ENCODE peak calls at places on chromosomes 2 and 18, in six cellular contexts. One of them, this sample, is unnamed.

GRCh38 chr2:27057184-27057583 is 5.7 kb downstream of the AGBL5 start:
- DNase-seq in H1: no peak
- DNase-seq in IMR-90: no peak
- DNase-seq in neuronal stem cell: no peak
- DNase-seq in H9: no peak
- DNase-seq in trophoblast cell: no peak
- DNase-seq in this sample: no peak

GRCh38 chr18:36655894-36656293 is 172.9 kb downstream of the TPGS2 start:
- DNase-seq in H1: no peak
- DNase-seq in H9: no peak
- DNase-seq in IMR-90: no peak
- DNase-seq in trophoblast cell: no peak
- DNase-seq in neuronal stem cell: no peak
- DNase-seq in this sample: no peak

GRCh38 chr2:157830696-157831570 is 45.2 kb downstream of the ACVR1 start:
- DNase-seq in trophoblast cell: peak; percentile 81
- DNase-seq in H9: no peak
- DNase-seq in IMR-90: peak; percentile 97
- DNase-seq in neuronal stem cell: no peak
- DNase-seq in H1: no peak
- DNase-seq in this sample: peak; percentile 94

GRCh38 chr2:134289225-134289624 is 35.4 kb downstream of the MGAT5 start:
- DNase-seq in IMR-90: no peak
- DNase-seq in H1: no peak
- DNase-seq in trophoblast cell: no peak
- DNase-seq in neuronal stem cell: no peak
- DNase-seq in H9: no peak
- DNase-seq in this sample: no peak

GRCh38 chr2:157160131-157160530 is 97.4 kb upstream of the GALNT5 start:
- DNase-seq in neuronal stem cell: no peak
- DNase-seq in H9: no peak
- DNase-seq in IMR-90: no peak
- DNase-seq in trophoblast cell: no peak
- DNase-seq in H1: no peak
- DNase-seq in this sample: no peak

GRCh38 chr2:176911-177310 is 86.9 kb downstream of the SH3YL1 start:
- DNase-seq in neuronal stem cell: no peak
- DNase-seq in IMR-90: no peak
- DNase-seq in H9: no peak
- DNase-seq in H1: no peak
- DNase-seq in trophoblast cell: peak; percentile 64
- DNase-seq in this sample: peak; percentile 3

GRCh38 chr2:148903946-148904345 is 28.9 kb downstream of the KIF5C start:
- DNase-seq in IMR-90: no peak
- DNase-seq in trophoblast cell: no peak
- DNase-seq in H9: no peak
- DNase-seq in neuronal stem cell: no peak
- DNase-seq in H1: no peak
- DNase-seq in this sample: no peak

GRCh38 chr18:44098551-44099098 is 582.1 kb upstream of the SETBP1 start:
- DNase-seq in IMR-90: peak; percentile 17
- DNase-seq in neuronal stem cell: no peak
- DNase-seq in H1: peak; percentile 58
- DNase-seq in trophoblast cell: peak; percentile 53
- DNase-seq in H9: peak; percentile 69
- DNase-seq in this sample: peak; percentile 17

GRCh38 chr2:16169381-16169960 is 229.1 kb downstream of the MYCN start:
- DNase-seq in IMR-90: no peak
- DNase-seq in H9: no peak
- DNase-seq in trophoblast cell: no peak
- DNase-seq in neuronal stem cell: no peak
- DNase-seq in H1: peak; percentile 17
- DNase-seq in this sample: no peak

GRCh38 chr2:235084424-235084823 is 132.6 kb downstream of the SH3BP4 start:
- DNase-seq in trophoblast cell: no peak
- DNase-seq in H9: no peak
- DNase-seq in neuronal stem cell: no peak
- DNase-seq in IMR-90: no peak
- DNase-seq in H1: no peak
- DNase-seq in this sample: no peak

GRCh38 chr18:75504469-75504868 is 77.0 kb upstream of the SMIM21 start:
- DNase-seq in H9: no peak
- DNase-seq in trophoblast cell: no peak
- DNase-seq in H1: no peak
- DNase-seq in neuronal stem cell: no peak
- DNase-seq in IMR-90: no peak
- DNase-seq in this sample: no peak

GRCh38 chr2:17228461-17228860 is 289.8 kb downstream of the RAD51AP2 start:
- DNase-seq in trophoblast cell: peak; percentile 89
- DNase-seq in H1: no peak
- DNase-seq in neuronal stem cell: no peak
- DNase-seq in IMR-90: no peak
- DNase-seq in H9: no peak
- DNase-seq in this sample: no peak

DNA sequence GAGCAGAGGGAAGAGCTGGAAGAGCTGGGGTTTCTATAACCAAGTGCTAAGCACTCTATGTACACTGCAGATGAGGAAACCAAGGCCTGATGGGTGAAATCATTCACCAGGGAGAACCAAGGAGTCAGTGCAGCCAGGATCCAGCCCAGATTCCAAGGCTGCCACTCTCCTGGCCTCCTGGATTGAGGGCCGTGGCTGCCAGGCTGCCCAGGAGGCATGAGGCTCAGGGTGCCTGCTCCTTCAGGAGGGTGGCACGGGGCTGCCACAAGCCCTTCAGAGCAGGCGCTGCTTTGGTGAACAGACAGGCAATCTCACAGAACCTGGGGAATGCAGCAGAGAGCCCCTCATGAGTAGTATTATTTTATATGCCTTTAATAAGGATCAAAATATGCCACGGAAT is 293.7 kb upstream of the HDAC4 start:
- DNase-seq in H1: no peak
- DNase-seq in trophoblast cell: no peak
- DNase-seq in neuronal stem cell: no peak
- DNase-seq in IMR-90: no peak
- DNase-seq in H9: no peak
- DNase-seq in this sample: no peak
- H3K14ac ChIP-seq in H1: no peak overlapping the region
- H3K14ac ChIP-seq in trophoblast cell: no peak overlapping the region
- H3K14ac ChIP-seq in neuronal stem cell: no peak overlapping the region
- H3K14ac ChIP-seq in IMR-90: no peak overlapping the region
- H3K14ac ChIP-seq in H9: no peak overlapping the region
- H3K14ac ChIP-seq in this sample: no peak overlapping the region

DNA sequence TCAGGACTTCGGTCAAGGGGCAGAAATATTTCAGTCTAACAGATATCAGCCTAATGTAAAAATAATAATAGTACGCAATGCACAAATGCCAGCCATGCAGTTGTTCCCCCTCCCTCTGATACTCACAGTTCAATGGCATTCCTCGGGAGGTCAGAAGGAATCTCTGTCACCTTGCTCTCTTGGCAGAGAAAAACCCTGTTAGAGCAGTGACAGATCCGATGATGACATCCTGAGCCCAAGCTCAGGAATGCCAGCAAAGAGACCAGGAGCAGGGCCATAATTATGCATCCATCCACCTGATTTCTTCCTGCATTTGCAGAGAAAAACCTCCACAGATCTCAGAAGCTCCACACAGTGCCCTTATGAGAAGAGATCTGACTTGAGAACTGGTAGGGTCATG is at the start of gene FSHR:
- DNase-seq in trophoblast cell: no peak
- DNase-seq in neuronal stem cell: no peak
- DNase-seq in IMR-90: no peak
- DNase-seq in H9: peak; percentile 30
- DNase-seq in H1: no peak
- DNase-seq in this sample: no peak
- H2BK5ac ChIP-seq in trophoblast cell: no peak within 1 kb of the TSS
- H2BK5ac ChIP-seq in neuronal stem cell: no peak within 1 kb of the TSS
- H2BK5ac ChIP-seq in IMR-90: no peak within 1 kb of the TSS
- H2BK5ac ChIP-seq in H9: no peak within 1 kb of the TSS
- H2BK5ac ChIP-seq in H1: peak within 1 kb of the TSS; percentile 2
- H2BK5ac ChIP-seq in this sample: no peak within 1 kb of the TSS

DNA sequence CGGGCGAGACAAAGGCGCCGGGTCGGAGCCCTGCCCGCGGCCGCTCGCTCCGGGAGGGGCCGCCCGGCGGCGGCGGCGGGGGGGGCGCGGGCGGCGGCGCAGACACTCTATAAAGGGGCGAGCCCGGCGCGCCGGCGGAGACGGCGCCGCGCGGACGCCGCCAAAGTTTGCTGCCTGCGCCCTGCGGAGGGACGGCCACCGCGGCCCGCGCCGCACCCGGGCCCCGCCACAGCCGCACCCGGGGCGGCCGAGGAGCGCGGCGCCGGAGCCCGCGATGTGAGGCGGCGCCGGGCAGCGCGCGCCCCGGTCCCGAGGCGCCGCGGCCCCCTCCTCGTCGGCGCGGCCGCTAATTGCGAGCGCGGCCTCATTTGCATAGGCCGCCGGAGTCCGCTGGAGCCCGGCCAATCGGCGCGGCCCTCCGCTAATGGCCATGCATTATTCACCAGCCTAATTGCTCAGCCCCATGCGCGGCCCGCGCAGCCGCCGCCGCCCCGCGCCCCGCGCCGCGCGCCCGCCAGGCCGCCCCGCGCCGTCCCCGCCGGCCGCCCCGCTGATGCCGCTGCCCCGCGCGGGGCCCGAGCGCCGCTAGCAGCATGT is at the start of gene SALL3:
- DNase-seq in neuronal stem cell: no peak
- DNase-seq in IMR-90: no peak
- DNase-seq in H9: peak; percentile 76
- DNase-seq in H1: no peak
- DNase-seq in trophoblast cell: no peak
- DNase-seq in this sample: no peak
- H2BK120ac ChIP-seq in neuronal stem cell: no peak within 1 kb of the TSS
- H2BK120ac ChIP-seq in IMR-90: no peak within 1 kb of the TSS
- H2BK120ac ChIP-seq in H9: no peak within 1 kb of the TSS
- H2BK120ac ChIP-seq in H1: no peak within 1 kb of the TSS
- H2BK120ac ChIP-seq in trophoblast cell: no peak within 1 kb of the TSS
- H2BK120ac ChIP-seq in this sample: no peak within 1 kb of the TSS

GRCh38 chr18:35355140-35355618 is 11.0 kb upstream of the ZNF24 start:
- DNase-seq in H1: peak; percentile 62
- DNase-seq in H9: peak; percentile 87
- DNase-seq in IMR-90: peak; percentile 83
- DNase-seq in trophoblast cell: peak; percentile 79
- DNase-seq in neuronal stem cell: peak; percentile 58
- DNase-seq in this sample: peak; percentile 81

GRCh38 chr18:35347991-35348390 is 3.8 kb upstream of the ZNF24 start:
- DNase-seq in IMR-90: no peak
- DNase-seq in neuronal stem cell: no peak
- DNase-seq in H1: no peak
- DNase-seq in H9: no peak
- DNase-seq in trophoblast cell: no peak
- DNase-seq in this sample: no peak

GRCh38 chr18:35352778-35353177 is 8.6 kb upstream of the ZNF24 start:
- DNase-seq in H9: no peak
- DNase-seq in trophoblast cell: no peak
- DNase-seq in IMR-90: no peak
- DNase-seq in neuronal stem cell: no peak
- DNase-seq in H1: no peak
- DNase-seq in this sample: no peak

GRCh38 chr18:35352283-35352682 is 8.1 kb upstream of the ZNF24 start:
- DNase-seq in trophoblast cell: no peak
- DNase-seq in neuronal stem cell: no peak
- DNase-seq in IMR-90: no peak
- DNase-seq in H1: no peak
- DNase-seq in H9: no peak
- DNase-seq in this sample: no peak
- H3K14ac ChIP-seq in trophoblast cell: no peak overlapping the region
- H3K14ac ChIP-seq in neuronal stem cell: no peak overlapping the region
- H3K14ac ChIP-seq in IMR-90: no peak overlapping the region
- H3K14ac ChIP-seq in H1: no peak overlapping the region
- H3K14ac ChIP-seq in H9: no peak overlapping the region
- H3K14ac ChIP-seq in this sample: no peak overlapping the region

DNA sequence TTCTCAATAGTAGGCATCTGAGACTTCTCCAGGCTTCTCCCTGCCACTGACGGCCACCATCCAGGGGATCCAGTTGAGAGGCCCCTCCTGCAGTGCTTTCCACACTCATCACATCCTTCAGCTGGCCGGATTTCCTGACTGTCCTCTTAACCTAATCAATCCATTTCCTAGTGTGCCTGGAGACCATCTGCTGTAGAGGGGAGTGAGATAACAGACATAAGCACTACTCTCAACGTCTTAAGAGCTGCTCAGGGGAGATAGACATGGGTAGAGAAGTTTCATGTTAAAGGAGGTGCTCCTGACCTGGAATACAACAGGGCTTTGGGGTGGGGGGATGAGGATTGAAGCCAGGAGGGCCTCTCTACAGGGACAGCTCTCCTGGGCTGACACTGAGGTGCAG is 14.2 kb downstream of the SPR start:
- DNase-seq in H1: no peak
- DNase-seq in neuronal stem cell: no peak
- DNase-seq in H9: no peak
- DNase-seq in trophoblast cell: no peak
- DNase-seq in IMR-90: no peak
- DNase-seq in this sample: no peak
- H2BK5ac ChIP-seq in H1: no peak overlapping the region
- H2BK5ac ChIP-seq in neuronal stem cell: no peak overlapping the region
- H2BK5ac ChIP-seq in H9: no peak overlapping the region
- H2BK5ac ChIP-seq in trophoblast cell: no peak overlapping the region
- H2BK5ac ChIP-seq in IMR-90: no peak overlapping the region
- H2BK5ac ChIP-seq in this sample: no peak overlapping the region

DNA sequence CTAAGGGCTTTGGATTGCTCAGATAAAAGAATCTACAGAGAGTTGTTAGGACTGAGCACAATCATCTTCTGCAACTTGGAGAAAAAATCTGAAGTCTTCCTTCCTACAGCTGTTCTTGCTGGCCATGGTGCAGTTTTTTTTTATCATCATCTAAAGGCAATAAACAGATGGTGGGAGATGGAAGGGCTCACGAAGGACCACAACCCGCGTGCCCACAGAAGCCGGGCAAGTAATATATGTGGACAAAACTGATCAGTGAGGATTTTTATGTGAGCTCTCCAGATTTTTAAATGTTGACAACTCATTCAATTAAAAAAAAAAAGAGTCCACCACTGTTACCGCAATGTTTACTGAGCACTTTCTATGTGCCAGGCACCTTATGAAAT is 55.9 kb upstream of the CREB1 start:
- DNase-seq in H1: no peak
- DNase-seq in trophoblast cell: no peak
- DNase-seq in H9: no peak
- DNase-seq in neuronal stem cell: no peak
- DNase-seq in IMR-90: no peak
- DNase-seq in this sample: no peak
- H2BK120ac ChIP-seq in H1: no peak overlapping the region
- H2BK120ac ChIP-seq in trophoblast cell: no peak overlapping the region
- H2BK120ac ChIP-seq in H9: no peak overlapping the region
- H2BK120ac ChIP-seq in neuronal stem cell: no peak overlapping the region
- H2BK120ac ChIP-seq in IMR-90: peak overlapping the region; percentile 95
- H2BK120ac ChIP-seq in this sample: no peak overlapping the region

This sample was measured in mesenchymal stem cell.